ENCODE peak calls at places on chromosomes 1 and 21, in five cellular contexts. One of them, this sample, is unnamed.

GRCh38 chr1:170765279-170765678 is 101.3 kb downstream of the PRRX1 start:
- DNase-seq in HFF-Myc: no peak
- DNase-seq in brain microvascular endothelial cell: no peak
- DNase-seq in activated T-helper 1 cell treated with anti-CD3 and anti-CD28 coated beads, Interleukin-12 subunit alpha, Interleukin-12 subunit beta, Interleukin-2, Interleukin-4 antibody, amounts not matched to agents 30 ng/mL and 10 ng/mL and 1 ng/mL, durations not matched to agents 14 hours and 24 hours and 36 hours: no peak
- DNase-seq in CD4-positive, CD25-positive, alpha-beta regulatory T cell: no peak
- DNase-seq in this sample: no peak

GRCh38 chr21:16535100-16535418 is 805.3 kb downstream of the USP25 start:
- DNase-seq in HFF-Myc: peak
- DNase-seq in brain microvascular endothelial cell: no peak
- DNase-seq in activated T-helper 1 cell treated with anti-CD3 and anti-CD28 coated beads, Interleukin-12 subunit alpha, Interleukin-12 subunit beta, Interleukin-2, Interleukin-4 antibody, amounts not matched to agents 30 ng/mL and 10 ng/mL and 1 ng/mL, durations not matched to agents 14 hours and 24 hours and 36 hours: no peak
- DNase-seq in CD4-positive, CD25-positive, alpha-beta regulatory T cell: no peak
- DNase-seq in this sample: no peak

GRCh38 chr1:172654535-172654934 is 4.4 kb upstream of the FASLG start:
- DNase-seq in HFF-Myc: no peak
- DNase-seq in brain microvascular endothelial cell: peak
- DNase-seq in activated T-helper 1 cell treated with anti-CD3 and anti-CD28 coated beads, Interleukin-12 subunit alpha, Interleukin-12 subunit beta, Interleukin-2, Interleukin-4 antibody, amounts not matched to agents 30 ng/mL and 10 ng/mL and 1 ng/mL, durations not matched to agents 14 hours and 24 hours and 36 hours: no peak
- DNase-seq in CD4-positive, CD25-positive, alpha-beta regulatory T cell: no peak
- DNase-seq in this sample: no peak

GRCh38 chr1:237861944-237862343 is 28.8 kb downstream of the ZP4 start:
- DNase-seq in HFF-Myc: no peak
- DNase-seq in brain microvascular endothelial cell: no peak
- DNase-seq in activated T-helper 1 cell treated with anti-CD3 and anti-CD28 coated beads, Interleukin-12 subunit alpha, Interleukin-12 subunit beta, Interleukin-2, Interleukin-4 antibody, amounts not matched to agents 30 ng/mL and 10 ng/mL and 1 ng/mL, durations not matched to agents 14 hours and 24 hours and 36 hours: no peak
- DNase-seq in CD4-positive, CD25-positive, alpha-beta regulatory T cell: no peak
- DNase-seq in this sample: no peak

GRCh38 chr1:5659606-5660005 is 332.6 kb downstream of the NPHP4 start:
- DNase-seq in HFF-Myc: no peak
- DNase-seq in brain microvascular endothelial cell: no peak
- DNase-seq in activated T-helper 1 cell treated with anti-CD3 and anti-CD28 coated beads, Interleukin-12 subunit alpha, Interleukin-12 subunit beta, Interleukin-2, Interleukin-4 antibody, amounts not matched to agents 30 ng/mL and 10 ng/mL and 1 ng/mL, durations not matched to agents 14 hours and 24 hours and 36 hours: no peak
- DNase-seq in CD4-positive, CD25-positive, alpha-beta regulatory T cell: no peak
- DNase-seq in this sample: no peak

GRCh38 chr1:27763358-27763757 is 9.7 kb upstream of the STX12 start:
- DNase-seq in HFF-Myc: no peak
- DNase-seq in brain microvascular endothelial cell: no peak
- DNase-seq in activated T-helper 1 cell treated with anti-CD3 and anti-CD28 coated beads, Interleukin-12 subunit alpha, Interleukin-12 subunit beta, Interleukin-2, Interleukin-4 antibody, amounts not matched to agents 30 ng/mL and 10 ng/mL and 1 ng/mL, durations not matched to agents 14 hours and 24 hours and 36 hours: no peak
- DNase-seq in CD4-positive, CD25-positive, alpha-beta regulatory T cell: no peak
- DNase-seq in this sample: no peak

GRCh38 chr1:23436520-23437354 is 12.2 kb upstream of the TCEA3 start:
- DNase-seq in HFF-Myc: no peak
- DNase-seq in brain microvascular endothelial cell: no peak
- DNase-seq in activated T-helper 1 cell treated with anti-CD3 and anti-CD28 coated beads, Interleukin-12 subunit alpha, Interleukin-12 subunit beta, Interleukin-2, Interleukin-4 antibody, amounts not matched to agents 30 ng/mL and 10 ng/mL and 1 ng/mL, durations not matched to agents 14 hours and 24 hours and 36 hours: no peak
- DNase-seq in CD4-positive, CD25-positive, alpha-beta regulatory T cell: peak
- DNase-seq in this sample: no peak

GRCh38 chr1:207079706-207080246 is 8.9 kb upstream of the C4BPB start:
- DNase-seq in HFF-Myc: no peak
- DNase-seq in brain microvascular endothelial cell: no peak
- DNase-seq in activated T-helper 1 cell treated with anti-CD3 and anti-CD28 coated beads, Interleukin-12 subunit alpha, Interleukin-12 subunit beta, Interleukin-2, Interleukin-4 antibody, amounts not matched to agents 30 ng/mL and 10 ng/mL and 1 ng/mL, durations not matched to agents 14 hours and 24 hours and 36 hours: no peak
- DNase-seq in CD4-positive, CD25-positive, alpha-beta regulatory T cell: no peak
- DNase-seq in this sample: no peak

GRCh38 chr1:86207323-86207722 is 50.8 kb upstream of the COL24A1 start:
- DNase-seq in HFF-Myc: peak
- DNase-seq in brain microvascular endothelial cell: peak
- DNase-seq in activated T-helper 1 cell treated with anti-CD3 and anti-CD28 coated beads, Interleukin-12 subunit alpha, Interleukin-12 subunit beta, Interleukin-2, Interleukin-4 antibody, amounts not matched to agents 30 ng/mL and 10 ng/mL and 1 ng/mL, durations not matched to agents 14 hours and 24 hours and 36 hours: no peak
- DNase-seq in CD4-positive, CD25-positive, alpha-beta regulatory T cell: no peak
- DNase-seq in this sample: no peak

GRCh38 chr1:33348194-33348593 is 27.3 kb upstream of the A3GALT2 start:
- DNase-seq in HFF-Myc: no peak
- DNase-seq in brain microvascular endothelial cell: no peak
- DNase-seq in activated T-helper 1 cell treated with anti-CD3 and anti-CD28 coated beads, Interleukin-12 subunit alpha, Interleukin-12 subunit beta, Interleukin-2, Interleukin-4 antibody, amounts not matched to agents 30 ng/mL and 10 ng/mL and 1 ng/mL, durations not matched to agents 14 hours and 24 hours and 36 hours: no peak
- DNase-seq in CD4-positive, CD25-positive, alpha-beta regulatory T cell: no peak
- DNase-seq in this sample: no peak

GRCh38 chr21:20451051-20451450 is 547.2 kb upstream of the NCAM2 start:
- DNase-seq in HFF-Myc: peak
- DNase-seq in brain microvascular endothelial cell: no peak
- DNase-seq in activated T-helper 1 cell treated with anti-CD3 and anti-CD28 coated beads, Interleukin-12 subunit alpha, Interleukin-12 subunit beta, Interleukin-2, Interleukin-4 antibody, amounts not matched to agents 30 ng/mL and 10 ng/mL and 1 ng/mL, durations not matched to agents 14 hours and 24 hours and 36 hours: no peak
- DNase-seq in CD4-positive, CD25-positive, alpha-beta regulatory T cell: no peak
- DNase-seq in this sample: no peak

GRCh38 chr1:8456306-8456912 is 138.5 kb downstream of the SLC45A1 start:
- DNase-seq in HFF-Myc: no peak
- DNase-seq in brain microvascular endothelial cell: peak
- DNase-seq in activated T-helper 1 cell treated with anti-CD3 and anti-CD28 coated beads, Interleukin-12 subunit alpha, Interleukin-12 subunit beta, Interleukin-2, Interleukin-4 antibody, amounts not matched to agents 30 ng/mL and 10 ng/mL and 1 ng/mL, durations not matched to agents 14 hours and 24 hours and 36 hours: no peak
- DNase-seq in CD4-positive, CD25-positive, alpha-beta regulatory T cell: no peak
- DNase-seq in this sample: peak

GRCh38 chr1:46613661-46614603 is 2.7 kb downstream of the MOB3C start:
- DNase-seq in HFF-Myc: no peak
- DNase-seq in brain microvascular endothelial cell: peak
- DNase-seq in activated T-helper 1 cell treated with anti-CD3 and anti-CD28 coated beads, Interleukin-12 subunit alpha, Interleukin-12 subunit beta, Interleukin-2, Interleukin-4 antibody, amounts not matched to agents 30 ng/mL and 10 ng/mL and 1 ng/mL, durations not matched to agents 14 hours and 24 hours and 36 hours: peak
- DNase-seq in CD4-positive, CD25-positive, alpha-beta regulatory T cell: no peak
- DNase-seq in this sample: no peak

GRCh38 chr1:204095248-204095640 is 22.3 kb downstream of the SOX13 start:
- DNase-seq in HFF-Myc: no peak
- DNase-seq in brain microvascular endothelial cell: no peak
- DNase-seq in activated T-helper 1 cell treated with anti-CD3 and anti-CD28 coated beads, Interleukin-12 subunit alpha, Interleukin-12 subunit beta, Interleukin-2, Interleukin-4 antibody, amounts not matched to agents 30 ng/mL and 10 ng/mL and 1 ng/mL, durations not matched to agents 14 hours and 24 hours and 36 hours: no peak
- DNase-seq in CD4-positive, CD25-positive, alpha-beta regulatory T cell: no peak
- DNase-seq in this sample: no peak

GRCh38 chr1:88089961-88090360 is 594.1 kb upstream of the PKN2 start:
- DNase-seq in HFF-Myc: no peak
- DNase-seq in brain microvascular endothelial cell: no peak
- DNase-seq in activated T-helper 1 cell treated with anti-CD3 and anti-CD28 coated beads, Interleukin-12 subunit alpha, Interleukin-12 subunit beta, Interleukin-2, Interleukin-4 antibody, amounts not matched to agents 30 ng/mL and 10 ng/mL and 1 ng/mL, durations not matched to agents 14 hours and 24 hours and 36 hours: no peak
- DNase-seq in CD4-positive, CD25-positive, alpha-beta regulatory T cell: no peak
- DNase-seq in this sample: no peak

GRCh38 chr1:192809286-192810252 is 730 bp downstream of the RGS2 start:
- DNase-seq in HFF-Myc: no peak
- DNase-seq in brain microvascular endothelial cell: peak
- DNase-seq in activated T-helper 1 cell treated with anti-CD3 and anti-CD28 coated beads, Interleukin-12 subunit alpha, Interleukin-12 subunit beta, Interleukin-2, Interleukin-4 antibody, amounts not matched to agents 30 ng/mL and 10 ng/mL and 1 ng/mL, durations not matched to agents 14 hours and 24 hours and 36 hours: peak
- DNase-seq in CD4-positive, CD25-positive, alpha-beta regulatory T cell: peak
- DNase-seq in this sample: no peak

GRCh38 chr21:33968082-33968997 is 52.7 kb upstream of the ATP5PO start:
- DNase-seq in HFF-Myc: peak
- DNase-seq in brain microvascular endothelial cell: peak
- DNase-seq in activated T-helper 1 cell treated with anti-CD3 and anti-CD28 coated beads, Interleukin-12 subunit alpha, Interleukin-12 subunit beta, Interleukin-2, Interleukin-4 antibody, amounts not matched to agents 30 ng/mL and 10 ng/mL and 1 ng/mL, durations not matched to agents 14 hours and 24 hours and 36 hours: no peak
- DNase-seq in CD4-positive, CD25-positive, alpha-beta regulatory T cell: no peak
- DNase-seq in this sample: peak

GRCh38 chr1:79391896-79392295 is 385.4 kb upstream of the ADGRL4 start:
- DNase-seq in HFF-Myc: no peak
- DNase-seq in brain microvascular endothelial cell: no peak
- DNase-seq in activated T-helper 1 cell treated with anti-CD3 and anti-CD28 coated beads, Interleukin-12 subunit alpha, Interleukin-12 subunit beta, Interleukin-2, Interleukin-4 antibody, amounts not matched to agents 30 ng/mL and 10 ng/mL and 1 ng/mL, durations not matched to agents 14 hours and 24 hours and 36 hours: no peak
- DNase-seq in CD4-positive, CD25-positive, alpha-beta regulatory T cell: no peak
- DNase-seq in this sample: no peak

GRCh38 chr1:46516140-46516539 is 26.5 kb downstream of the DMBX1 start:
- DNase-seq in HFF-Myc: no peak
- DNase-seq in brain microvascular endothelial cell: no peak
- DNase-seq in activated T-helper 1 cell treated with anti-CD3 and anti-CD28 coated beads, Interleukin-12 subunit alpha, Interleukin-12 subunit beta, Interleukin-2, Interleukin-4 antibody, amounts not matched to agents 30 ng/mL and 10 ng/mL and 1 ng/mL, durations not matched to agents 14 hours and 24 hours and 36 hours: no peak
- DNase-seq in CD4-positive, CD25-positive, alpha-beta regulatory T cell: no peak
- DNase-seq in this sample: no peak

This sample was measured in pulmonary artery endothelial cell.